ENCODE peak calls at places on chromosome 7, in six cellular contexts. N is GM06990, L is stomach, J is chondrocyte, U is ovary, T is IMR-90. K is an unnamed sample.
A peak's percentile ranks its signal among the peaks of the same experiment; 100 is the strongest.

GRCh38 chr7:1052031-1052818 is 7.9 kb downstream of the GPR146 start:
- DNase-seq in U (no peak), T (no peak), L (no peak), J (peak; percentile 80), N (no peak), K (no peak)

GRCh38 chr7:87564290-87564963 is 36.3 kb downstream of the ABCB1 start:
- DNase-seq in T (no peak), N (no peak), U (no peak), J (no peak), L (peak; percentile 26), K (peak; percentile 25)

GRCh38 chr7:49023345-49024330 is 99.3 kb downstream of the CDC14C start:
- DNase-seq in T (no peak), L (no peak), J (no peak), U (no peak), N (no peak), K (no peak)

GRCh38 chr7:36287371-36288241 is 102.1 kb upstream of the ANLN start:
- DNase-seq in N (peak; percentile 29), T (no peak), L (no peak), U (no peak), J (no peak), K (no peak)

GRCh38 chr7:108263364-108263951 is 133.3 kb upstream of the LAMB4 start:
- DNase-seq in N (no peak), L (no peak), J (no peak), U (no peak), T (no peak), K (no peak)

GRCh38 chr7:82204694-82205093 is 238.9 kb downstream of the CACNA2D1 start:
- DNase-seq in U (no peak), N (no peak), L (no peak), J (no peak), T (peak; percentile 92), K (no peak)

GRCh38 chr7:11341285-11341944 is 367.7 kb downstream of the PHF14 start:
- DNase-seq in L (no peak), N (no peak), T (no peak), U (peak; percentile 20), J (no peak), K (no peak)

GRCh38 chr7:140062118-140062527 is 628 bp downstream of the PARP12 start:
- DNase-seq in U (peak; percentile 37), T (no peak), J (no peak), N (peak; percentile 64), L (no peak), K (peak; percentile 63)

GRCh38 chr7:132636581-132636980 is 60.3 kb upstream of the PLXNA4 start:
- DNase-seq in U (no peak), J (no peak), N (no peak), L (no peak), T (no peak), K (no peak)

GRCh38 chr7:150420242-150420641 is 30.2 kb upstream of the GIMAP8 start:
- DNase-seq in T (no peak), N (no peak), U (no peak), J (no peak), L (no peak), K (no peak)

GRCh38 chr7:91082038-91082437 is 182.2 kb upstream of the FZD1 start:
- DNase-seq in T (peak; percentile 73), U (no peak), N (no peak), L (no peak), J (no peak), K (no peak)

GRCh38 chr7:141641876-141642275 is 60.1 kb downstream of the DENND11 start:
- DNase-seq in L (no peak), U (no peak), N (no peak), T (no peak), J (no peak), K (no peak)
- TF ChIP-seq CTCF in L (no peak), U (no peak), N (no peak), T (no peak), J (no peak), K (no peak)

DNA sequence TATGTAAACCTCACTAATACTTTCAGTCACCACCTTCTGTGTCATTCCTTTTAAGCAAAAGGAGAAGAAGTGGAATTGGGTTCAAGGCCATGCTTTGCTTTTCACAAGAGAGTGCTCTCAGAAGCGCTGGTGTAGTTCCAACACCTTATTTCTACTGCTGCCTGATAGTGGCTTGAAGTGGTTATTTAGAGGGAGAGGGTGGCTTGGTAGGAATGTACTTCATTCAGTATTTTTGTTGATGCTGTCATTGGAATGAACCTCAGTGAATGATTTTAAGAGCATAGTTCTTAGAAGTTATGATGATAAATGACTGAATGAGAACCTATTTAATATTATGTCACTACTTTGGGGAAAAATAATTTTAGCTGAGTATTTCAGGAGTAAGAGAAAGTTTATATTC is 396.7 kb downstream of the EXOC4 start:
- DNase-seq in J (no peak), T (peak; percentile 11), N (no peak), L (no peak), U (no peak), K (no peak)
- TF ChIP-seq CTCF in J (no peak), T (no peak), N (no peak), L (no peak), U (no peak), K (no peak)

GRCh38 chr7:122802211-122802833 is 83.9 kb downstream of the CADPS2 start:
- DNase-seq in T (no peak), U (peak; percentile 17), N (no peak), L (no peak), J (no peak), K (no peak)

GRCh38 chr7:122803851-122804250 is 82.4 kb downstream of the CADPS2 start:
- DNase-seq in U (no peak), T (no peak), J (no peak), N (no peak), L (no peak), K (no peak)

GRCh38 chr7:122803323-122803722 is 82.9 kb downstream of the CADPS2 start:
- DNase-seq in J (no peak), T (no peak), L (no peak), N (no peak), U (no peak), K (peak; percentile 3)
- TF ChIP-seq CTCF in J (peak; percentile 78), T (no peak), L (peak; percentile 35), N (peak; percentile 51), U (no peak), K (no peak)

DNA sequence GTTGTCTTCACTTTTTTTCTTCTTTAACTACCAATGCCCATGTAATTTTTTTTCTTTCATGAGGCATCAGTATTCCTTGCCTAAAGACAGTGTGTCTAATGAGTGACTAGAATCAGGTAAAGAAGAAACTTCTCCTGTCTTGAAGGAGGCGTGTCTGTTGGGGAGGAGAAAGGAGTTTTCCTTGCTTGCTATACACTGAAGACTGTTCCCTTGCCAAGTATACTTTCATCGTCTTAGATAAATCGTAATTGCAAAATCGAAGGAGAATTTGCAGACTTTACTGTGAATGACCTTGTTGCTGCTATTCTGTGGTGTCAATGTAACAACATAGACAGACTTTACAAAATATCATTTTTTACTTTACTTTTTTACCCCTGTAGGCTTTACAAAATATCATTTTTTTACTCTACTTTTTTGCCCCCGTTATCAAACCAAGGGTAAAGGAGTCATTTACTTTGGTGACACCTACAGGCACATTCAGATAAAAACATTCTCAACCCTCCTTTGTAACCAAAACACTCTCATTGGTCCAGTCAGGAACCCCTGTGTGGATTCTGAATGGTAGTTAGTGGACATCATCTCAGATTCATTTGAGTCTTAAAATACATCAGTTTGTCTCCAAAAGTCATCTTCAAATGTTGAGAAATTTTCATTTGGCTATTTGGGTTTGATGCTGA is 232.4 kb downstream of the AHR start:
- DNase-seq in J (no peak), L (no peak), N (no peak), U (no peak), T (peak; percentile 15), K (peak; percentile 30)
- TF ChIP-seq CTCF in J (peak; percentile 71), L (no peak), N (peak; percentile 46), U (no peak), T (peak; percentile 41), K (no peak)

K was measured in GM20000.